ENCODE peak calls at places on chromosomes 4 and X, in nine cellular contexts. D is left lung; E is CD8-positive, alpha-beta T cell; T is heart right ventricle; F is mesendoderm; X is aorta; Y is A549; O is GM23248; N is dorsolateral prefrontal cortex. U is an unnamed sample.

GRCh38 chr4:39977489-39978377 is at the start of gene PDS5A:
- DNase-seq in X (peak), D (peak), T (peak), Y (peak), O (peak), E (peak), N (peak), F (peak), U (peak)

GRCh38 chrX:136892412-136892811 is 11.9 kb upstream of the RBMX start:
- DNase-seq in T (no peak), O (no peak), D (no peak), F (no peak), X (no peak), Y (no peak), N (no peak), E (no peak), U (no peak)

GRCh38 chr4:139509727-139510410 is 46.1 kb downstream of the SETD7 start:
- DNase-seq in X (no peak), O (peak), E (no peak), N (no peak), D (no peak), T (no peak), F (peak), Y (peak), U (no peak)

GRCh38 chr4:73439991-73440390 is 4.0 kb downstream of the AFP start:
- DNase-seq in O (no peak), X (no peak), N (no peak), Y (no peak), E (no peak), T (no peak), D (no peak), F (no peak), U (no peak)

GRCh38 chr4:158410272-158410671 is 111.4 kb upstream of the RXFP1 start:
- DNase-seq in E (no peak), X (no peak), O (peak), D (no peak), N (no peak), T (no peak), Y (peak), F (peak), U (no peak)

GRCh38 chr4:88033309-88033708 is 25.9 kb downstream of the PKD2 start:
- DNase-seq in T (no peak), Y (peak), O (peak), E (peak), F (peak), X (no peak), D (no peak), N (no peak), U (peak)

GRCh38 chr4:168766537-168767316 is 243.3 kb downstream of the CBR4 start:
- DNase-seq in Y (no peak), T (no peak), N (no peak), D (no peak), E (no peak), O (peak), F (no peak), X (no peak), U (no peak)

GRCh38 chr4:1793496-1793840 is 375 bp downstream of the FGFR3 start:
- DNase-seq in Y (peak), X (peak), T (peak), N (no peak), O (peak), E (peak), F (peak), D (no peak), U (no peak)

GRCh38 chrX:56788229-56788628 is 59.2 kb downstream of the NBDY start:
- DNase-seq in N (peak), Y (no peak), X (peak), F (no peak), O (no peak), T (no peak), D (no peak), E (no peak), U (peak)

GRCh38 chr4:78656968-78657445 is 105.4 kb downstream of the ANXA3 start:
- DNase-seq in Y (no peak), T (no peak), X (no peak), D (no peak), F (no peak), E (no peak), O (no peak), N (no peak), U (no peak)

GRCh38 chr4:118322831-118323502 is 29.8 kb downstream of the PRSS12 start:
- DNase-seq in X (no peak), O (peak), D (no peak), F (no peak), T (no peak), N (no peak), E (no peak), Y (no peak), U (no peak)

GRCh38 chr4:53003959-53004358 is 141.8 kb downstream of the RASL11B start:
- DNase-seq in O (peak), N (no peak), E (no peak), Y (no peak), D (no peak), X (no peak), F (no peak), T (no peak), U (no peak)

GRCh38 chrX:20620301-20620700 is 353.6 kb upstream of the RPS6KA3 start:
- DNase-seq in F (no peak), X (no peak), E (no peak), T (no peak), N (no peak), Y (peak), D (no peak), O (peak), U (no peak)

GRCh38 chr4:25856756-25857155 is 6.0 kb downstream of the SEL1L3 start:
- DNase-seq in Y (no peak), E (no peak), T (no peak), O (peak), D (no peak), X (no peak), N (no peak), F (no peak), U (no peak)

GRCh38 chrX:39493168-39493567 is 604.6 kb downstream of the BCOR start:
- DNase-seq in E (no peak), F (no peak), T (no peak), Y (no peak), X (no peak), D (no peak), O (no peak), N (no peak), U (no peak)

GRCh38 chr4:122692641-122693520 is 39.6 kb upstream of the BBS12 start:
- DNase-seq in F (no peak), T (no peak), E (no peak), Y (no peak), X (no peak), O (peak), N (no peak), D (no peak), U (no peak)

GRCh38 chr4:132218406-132218805 is 930.7 kb upstream of the PCDH10 start:
- DNase-seq in T (no peak), Y (no peak), X (no peak), N (no peak), O (no peak), F (no peak), D (no peak), E (no peak), U (no peak)

GRCh38 chr4:24322517-24322916 is 261.8 kb downstream of the DHX15 start:
- DNase-seq in T (no peak), E (no peak), X (no peak), D (no peak), O (no peak), N (no peak), Y (no peak), F (peak), U (no peak)

GRCh38 chr4:1373892-1374705 is 27.1 kb downstream of the UVSSA start:
- DNase-seq in Y (no peak), E (no peak), O (no peak), D (peak), N (peak), T (peak), X (peak), F (no peak), U (peak)

GRCh38 chr4:169313732-169314131 is 43.0 kb upstream of the SH3RF1 start:
- DNase-seq in E (no peak), X (no peak), N (no peak), F (no peak), Y (no peak), T (no peak), D (no peak), O (no peak), U (no peak)

GRCh38 chr4:20193522-20193902 is 58.2 kb upstream of the SLIT2 start:
- DNase-seq in F (no peak), Y (no peak), T (no peak), N (no peak), O (no peak), X (no peak), D (no peak), E (no peak), U (no peak)

GRCh38 chr4:113052379-113052951 is 3.0 kb downstream of the ANK2 start:
- DNase-seq in F (no peak), D (no peak), T (no peak), X (no peak), Y (no peak), O (peak), N (no peak), E (no peak), U (no peak)

GRCh38 chr4:113051361-113051760 is 1.9 kb downstream of the ANK2 start:
- DNase-seq in F (no peak), O (no peak), D (no peak), X (no peak), N (no peak), T (no peak), Y (no peak), E (no peak), U (no peak)

GRCh38 chr4:113050837-113051236 is 1.4 kb downstream of the ANK2 start:
- DNase-seq in E (no peak), D (no peak), Y (no peak), T (no peak), N (no peak), O (no peak), X (no peak), F (no peak), U (no peak)

GRCh38 chr4:113049421-113050355 is at the start of gene ANK2:
- DNase-seq in Y (no peak), E (no peak), O (peak), D (no peak), X (no peak), T (no peak), N (peak), F (peak), U (no peak)

GRCh38 chr4:113050361-113050760 is 908 bp downstream of the ANK2 start:
- DNase-seq in Y (no peak), T (no peak), F (peak), E (no peak), N (no peak), O (no peak), X (no peak), D (no peak), U (no peak)
- H3K4me3 ChIP-seq in Y (no peak), T (no peak), F (no peak), E (no peak), N (peak), O (no peak), X (no peak), D (no peak), U (no peak)

GRCh38 chr4:85514783-85515182 is 39.8 kb downstream of the ARHGAP24 start:
- DNase-seq in N (no peak), O (no peak), D (no peak), F (no peak), Y (no peak), X (no peak), T (no peak), E (no peak), U (no peak)
- H3K4me3 ChIP-seq in N (no peak), O (no peak), D (no peak), F (no peak), Y (no peak), X (no peak), T (peak), E (no peak), U (no peak)

GRCh38 chrX:46903458-46904242 is 8.6 kb upstream of the JADE3 start:
- DNase-seq in X (peak), N (peak), E (peak), Y (peak), F (peak), T (peak), O (peak), D (peak), U (peak)
- H3K4me3 ChIP-seq in X (no peak), N (peak), E (no peak), Y (peak), F (no peak), T (peak), O (peak), D (no peak), U (no peak)

GRCh38 chr4:137541866-137542648 is 9.8 kb upstream of the PCDH18 start:
- DNase-seq in O (peak), X (no peak), N (no peak), D (no peak), E (no peak), F (no peak), Y (no peak), T (no peak), U (no peak)
- H3K4me3 ChIP-seq in O (peak), X (no peak), N (peak), D (no peak), E (no peak), F (no peak), Y (no peak), T (peak), U (no peak)

GRCh38 chr4:16896871-16897270 is 1.6 kb downstream of the LDB2 start:
- DNase-seq in O (peak), E (no peak), X (no peak), N (no peak), T (no peak), F (no peak), D (no peak), Y (no peak), U (no peak)

GRCh38 chr4:16897351-16897750 is 1.1 kb downstream of the LDB2 start:
- DNase-seq in T (no peak), N (no peak), O (peak), Y (no peak), E (no peak), D (no peak), X (no peak), F (peak), U (no peak)

GRCh38 chr4:16894406-16894805 is 4.0 kb downstream of the LDB2 start:
- DNase-seq in Y (no peak), O (peak), N (no peak), X (no peak), T (no peak), E (no peak), D (no peak), F (peak), U (no peak)

GRCh38 chr4:16900325-16900724 is 1.9 kb upstream of the LDB2 start:
- DNase-seq in E (no peak), T (no peak), F (no peak), Y (no peak), N (no peak), O (no peak), D (no peak), X (no peak), U (no peak)

GRCh38 chr4:16897991-16898827 is at the start of gene LDB2:
- DNase-seq in F (peak), N (peak), E (no peak), D (no peak), T (peak), X (peak), O (peak), Y (no peak), U (peak)
- H3K4me3 ChIP-seq in F (peak), N (peak), E (no peak), D (peak), T (peak), X (peak), O (peak), Y (no peak), U (peak)

GRCh38 chr4:108849611-108850406 is 87.0 kb upstream of the ETNPPL start:
- DNase-seq in E (no peak), N (no peak), T (no peak), X (no peak), O (peak), D (no peak), Y (no peak), F (no peak), U (no peak)
- H3K4me3 ChIP-seq in E (no peak), N (no peak), T (no peak), X (no peak), O (no peak), D (no peak), Y (no peak), F (no peak), U (no peak)

DNA sequence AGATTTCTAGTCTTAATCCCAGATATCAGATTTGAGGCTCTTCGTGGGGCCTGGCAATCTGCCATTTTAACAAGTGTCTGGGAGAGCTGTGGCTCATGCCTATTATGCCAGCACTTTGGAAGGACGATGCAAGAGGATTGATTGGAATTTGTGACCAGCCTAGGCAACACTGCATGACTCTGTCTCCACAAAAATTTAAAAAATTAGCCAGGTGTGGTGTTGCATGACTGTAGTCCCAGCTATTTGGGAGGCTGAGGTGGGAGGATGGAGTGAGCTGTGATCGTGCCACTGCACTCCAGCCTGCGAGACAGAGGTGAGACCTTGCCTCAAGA is 19.6 kb upstream of the YTHDC1 start:
- DNase-seq in E (no peak), D (no peak), T (no peak), Y (peak), O (no peak), X (no peak), F (peak), N (no peak), U (no peak)
- H3K4me3 ChIP-seq in E (no peak), D (no peak), T (no peak), Y (no peak), O (peak), X (no peak), F (no peak), N (no peak), U (no peak)

U was measured in lower leg skin.